ENCODE peak calls at places on chromosome 18, in six cellular contexts. N, P, I, C, J and V are unnamed samples.

GRCh38 chr18:5964996-5965395 is 69.7 kb upstream of the TMEM200C start:
- DNase-seq in N (no peak), P (no peak), I (no peak), C (no peak), J (no peak), V (no peak)

GRCh38 chr18:76839395-76839794 is 17.0 kb downstream of the ZNF236 start:
- DNase-seq in N (peak), P (no peak), I (no peak), C (no peak), J (no peak), V (no peak)

GRCh38 chr18:22363867-22364463 is 53.8 kb downstream of the CTAGE1 start:
- DNase-seq in N (peak), P (peak), I (no peak), C (no peak), J (no peak), V (no peak)

GRCh38 chr18:78794031-78794430 is 185.6 kb upstream of the SALL3 start:
- DNase-seq in N (no peak), P (no peak), I (no peak), C (no peak), J (no peak), V (no peak)

GRCh38 chr18:61551586-61551985 is 218.4 kb downstream of the CDH20 start:
- DNase-seq in N (peak), P (peak), I (no peak), C (peak), J (peak), V (peak)

GRCh38 chr18:10514621-10515020 is 11.2 kb upstream of the NAPG start:
- DNase-seq in N (no peak), P (peak), I (no peak), C (no peak), J (no peak), V (no peak)

GRCh38 chr18:22674300-22674699 is 256.6 kb upstream of the CTAGE1 start:
- DNase-seq in N (peak), P (peak), I (no peak), C (no peak), J (no peak), V (peak)

GRCh38 chr18:47871288-47871687 is 59.2 kb downstream of the SMAD2 start:
- DNase-seq in N (no peak), P (no peak), I (no peak), C (no peak), J (no peak), V (no peak)

DNA sequence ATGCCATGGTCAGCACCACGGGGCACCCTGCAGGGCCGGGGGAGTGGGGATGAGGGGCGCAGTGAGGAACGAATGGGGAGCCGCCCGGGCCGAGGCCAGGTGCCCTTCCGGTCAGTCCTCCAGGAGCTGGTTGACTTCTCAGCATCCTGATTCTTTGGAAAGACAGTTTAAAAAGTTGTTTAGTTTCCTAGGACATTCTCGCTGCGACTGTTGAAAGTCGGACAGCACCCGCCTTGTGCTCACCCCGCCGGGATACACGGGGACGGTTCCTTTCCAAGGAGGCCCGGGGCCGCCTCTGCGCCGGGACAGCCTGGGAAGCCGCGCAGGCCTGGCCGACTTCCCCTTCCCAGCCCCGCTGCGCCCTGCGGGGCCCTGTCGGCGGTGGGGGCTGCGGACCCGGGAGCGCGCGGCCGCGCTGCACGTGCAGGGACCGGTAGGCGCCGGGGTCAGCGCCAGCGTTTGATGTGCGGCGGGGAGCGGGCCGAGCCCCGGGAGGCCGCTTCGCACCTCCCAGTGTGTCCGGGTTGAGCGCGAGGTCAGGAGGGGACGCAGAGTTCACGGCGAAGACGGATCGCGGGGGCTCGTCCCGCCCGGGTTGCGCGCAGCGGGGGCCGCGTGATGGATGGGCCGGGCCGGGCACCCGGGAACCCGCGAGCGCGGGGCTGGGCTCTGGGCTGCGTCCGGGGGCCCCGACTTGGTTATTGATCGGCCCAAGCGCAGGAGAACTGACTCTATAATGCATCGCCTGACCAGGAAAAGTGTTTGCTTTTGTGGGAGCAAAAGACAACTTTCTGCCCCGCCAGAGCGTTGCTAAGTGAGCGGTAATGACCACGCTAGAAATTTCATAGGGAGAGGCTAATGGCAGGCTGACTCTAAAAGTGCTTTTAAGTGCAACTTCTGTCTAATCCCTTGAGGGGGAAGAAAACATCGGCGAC is 28.0 kb upstream of the SMIM21 start:
- DNase-seq in N (peak), P (peak), I (peak), C (peak), J (peak), V (no peak)
- H3K14ac ChIP-seq in N (no peak), P (peak), I (no peak), C (no peak), J (no peak), V (no peak)

GRCh38 chr18:9008203-9008708 is 94.2 kb upstream of the NDUFV2 start:
- DNase-seq in N (no peak), P (no peak), I (no peak), C (no peak), J (no peak), V (no peak)
- H4K8ac ChIP-seq in N (no peak), P (no peak), I (no peak), C (no peak), J (no peak), V (no peak)

GRCh38 chr18:43826215-43826614 is 548.9 kb upstream of the SYT4 start:
- DNase-seq in N (no peak), P (no peak), I (no peak), C (no peak), J (no peak), V (no peak)

GRCh38 chr18:43830303-43830702 is 553.0 kb upstream of the SYT4 start:
- DNase-seq in N (no peak), P (no peak), I (no peak), C (no peak), J (no peak), V (no peak)

DNA sequence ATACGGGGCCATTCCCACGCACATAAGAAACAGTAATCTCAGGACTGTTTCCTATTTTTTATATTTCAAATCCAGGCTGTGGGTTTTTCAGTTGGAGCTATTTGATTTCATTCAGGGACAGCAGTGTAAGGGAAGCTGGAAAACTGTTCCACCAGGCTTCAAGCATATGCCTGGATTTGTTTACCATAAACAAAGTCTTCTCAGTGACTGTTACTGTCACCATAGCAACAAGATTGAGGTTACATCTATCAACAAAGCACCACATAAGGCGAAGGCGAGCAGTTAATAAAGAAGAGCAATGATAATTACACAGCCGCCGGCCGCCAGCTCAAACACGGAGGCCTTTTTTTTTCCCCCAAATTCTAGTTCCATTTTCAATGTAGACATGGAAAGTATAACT is 553.6 kb upstream of the SYT4 start:
- DNase-seq in N (no peak), P (peak), I (no peak), C (no peak), J (no peak), V (no peak)
- H3K14ac ChIP-seq in N (no peak), P (no peak), I (no peak), C (no peak), J (no peak), V (no peak)

GRCh38 chr18:12518326-12518725 is 110.6 kb downstream of the PRELID3A start:
- DNase-seq in N (peak), P (peak), I (no peak), C (no peak), J (no peak), V (peak)
- H4K8ac ChIP-seq in N (no peak), P (no peak), I (no peak), C (no peak), J (no peak), V (no peak)

GRCh38 chr18:67633939-67634338 is 117.4 kb upstream of the DSEL start:
- DNase-seq in N (no peak), P (no peak), I (no peak), C (no peak), J (no peak), V (no peak)
- H3K14ac ChIP-seq in N (no peak), P (no peak), I (no peak), C (no peak), J (no peak), V (no peak)

DNA sequence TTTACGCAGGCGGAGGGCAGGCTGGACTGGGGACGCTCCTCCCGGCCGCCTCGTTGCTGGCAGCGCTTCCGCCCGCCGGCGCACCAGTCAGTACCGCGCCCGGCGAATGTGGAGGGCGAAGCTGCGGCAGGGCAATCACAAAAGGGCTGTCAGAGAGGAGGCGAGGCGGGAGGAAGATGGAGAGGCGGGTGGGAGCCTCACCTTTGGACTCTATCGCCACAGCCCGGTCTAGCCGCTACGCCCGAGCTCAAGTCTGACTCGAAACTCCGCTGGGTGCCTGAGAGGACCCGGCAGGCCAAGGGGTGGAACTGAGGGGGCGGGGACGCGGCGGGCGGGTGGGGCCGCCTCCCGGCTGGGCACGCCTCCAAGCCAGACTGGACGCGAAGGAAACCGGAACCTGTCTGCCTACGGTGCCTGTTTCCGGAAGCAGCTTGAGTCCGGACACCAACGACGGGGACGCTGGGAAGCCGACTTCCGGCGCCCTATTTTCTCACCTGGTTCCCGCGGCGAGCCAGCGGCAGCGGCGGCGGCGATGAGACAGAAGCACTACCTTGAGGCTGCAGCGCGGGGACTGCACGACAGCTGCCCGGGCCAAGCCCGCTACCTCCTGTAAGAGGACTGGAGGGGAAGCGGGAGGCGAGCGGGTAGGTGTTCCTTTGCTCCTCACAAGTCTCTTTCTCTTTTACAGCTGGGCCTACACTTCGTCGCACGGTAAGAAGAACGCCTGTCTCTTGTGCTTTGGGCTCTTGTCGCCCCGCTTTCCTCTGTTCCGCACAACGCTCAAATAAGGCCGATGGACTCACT is at the start of gene RMP24:
- DNase-seq in N (peak), P (peak), I (peak), C (peak), J (peak), V (peak)
- H4K8ac ChIP-seq in N (peak), P (peak), I (peak), C (no peak), J (no peak), V (peak)

DNA sequence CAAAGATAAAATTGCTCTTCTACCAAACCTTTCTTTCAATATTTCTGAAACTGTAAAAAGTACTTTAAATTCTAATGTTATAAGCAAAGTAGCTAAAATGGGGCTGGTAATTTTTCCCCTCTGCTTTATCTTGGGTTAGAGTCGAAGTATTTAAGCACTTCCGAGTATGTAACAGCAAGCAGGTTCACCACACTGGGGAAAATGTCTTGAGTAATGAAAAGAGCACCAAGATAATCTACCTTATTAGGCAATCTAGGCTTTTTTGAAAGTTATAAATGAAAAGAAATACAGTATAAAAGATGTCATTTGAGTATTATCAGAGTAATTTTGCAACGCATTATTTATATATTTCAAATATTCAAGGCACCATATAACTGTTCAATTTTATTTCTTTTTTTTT is 687 bp upstream of the DSG3 start:
- DNase-seq in N (no peak), P (no peak), I (no peak), C (no peak), J (no peak), V (no peak)
- H3K14ac ChIP-seq in N (no peak), P (no peak), I (no peak), C (no peak), J (no peak), V (no peak)

GRCh38 chr18:8215741-8216140 is 393.5 kb upstream of the RAB12 start:
- DNase-seq in N (no peak), P (no peak), I (no peak), C (peak), J (no peak), V (no peak)
- H4K8ac ChIP-seq in N (no peak), P (no peak), I (no peak), C (no peak), J (no peak), V (no peak)

GRCh38 chr18:39913790-39914366 is 2041.2 kb upstream of the PIK3C3 start:
- DNase-seq in N (no peak), P (no peak), I (no peak), C (no peak), J (no peak), V (no peak)
- H3K14ac ChIP-seq in N (no peak), P (no peak), I (no peak), C (peak), J (no peak), V (no peak)

DNA sequence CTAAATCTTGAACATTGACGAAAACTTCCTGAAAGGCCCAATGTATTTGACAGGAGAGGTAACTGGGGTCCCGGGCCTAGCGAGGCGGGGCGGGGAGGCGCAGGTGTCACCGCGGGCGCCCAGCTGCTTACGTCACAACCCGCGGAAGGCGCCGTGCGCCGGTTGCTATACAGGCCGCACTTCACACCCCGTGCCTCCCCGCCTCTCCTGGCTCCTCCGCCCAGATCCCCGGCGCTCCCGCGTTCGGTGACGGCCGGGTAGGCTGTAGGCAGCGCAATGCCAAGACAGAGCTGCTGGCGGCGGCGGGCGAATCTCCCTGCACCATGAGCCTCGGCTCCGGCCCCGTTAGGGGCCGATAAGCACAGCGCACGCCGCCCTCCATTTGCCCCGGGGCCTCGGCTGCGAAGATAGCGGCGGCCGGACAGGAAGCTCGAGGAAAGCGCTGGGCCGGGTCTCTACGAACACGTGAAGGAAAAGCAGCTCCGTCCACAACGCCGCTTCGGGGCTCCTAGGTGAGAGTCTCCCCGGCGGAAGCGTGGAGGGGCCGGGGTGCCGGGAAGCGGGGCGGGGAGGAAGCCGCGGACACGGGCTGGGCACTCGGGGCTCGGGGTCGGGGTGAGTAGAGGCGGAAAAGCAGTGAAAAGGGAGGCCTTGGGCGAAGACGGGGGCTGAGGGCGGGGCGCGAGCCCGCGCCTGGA is at the start of gene RNF138:
- DNase-seq in N (peak), P (peak), I (peak), C (peak), J (peak), V (peak)
- H4K8ac ChIP-seq in N (peak), P (peak), I (peak), C (no peak), J (no peak), V (peak)